ENCODE peak calls at places on chromosomes 12 and 14, in ten cellular contexts. D is cardiac muscle cell; B is stimulated activated CD8-positive, alpha-beta memory T cell treated with anti-CD3 and anti-CD28 coated beads, Interleukin-7, amount 100 ng/mL, for 1 hour; U is Calu3; W is skeletal muscle cell; G is AG20443; L is NCI-H510A; V is left ventricle myocardium inferior; T is T follicular helper cell; Z is mesendoderm. M is an unnamed sample.

GRCh38 chr12:80862606-80863005 is 75.1 kb downstream of the LIN7A start:
- DNase-seq in D (no peak), B (no peak), U (no peak), W (peak; percentile 60), G (no peak), L (no peak), V (no peak), T (no peak), Z (no peak), M (no peak)

GRCh38 chr14:67411820-67412421 is at the start of gene PLEK2:
- DNase-seq in D (no peak), B (no peak), U (peak; percentile 90), W (no peak), G (peak; percentile 56), L (peak; percentile 37), V (no peak), T (peak; percentile 31), Z (no peak), M (peak; percentile 50)

GRCh38 chr14:61608245-61609142 is 86.8 kb upstream of the HIF1A start:
- DNase-seq in D (no peak), B (no peak), U (no peak), W (peak; percentile 70), G (peak; percentile 37), L (peak; percentile 80), V (no peak), T (no peak), Z (no peak), M (peak; percentile 62)

GRCh38 chr14:54673193-54674121 is 106.5 kb downstream of the SAMD4A start:
- DNase-seq in D (peak; percentile 46), B (no peak), U (no peak), W (no peak), G (no peak), L (no peak), V (no peak), T (no peak), Z (peak; percentile 56), M (peak; percentile 56)

GRCh38 chr12:107126688-107127481 is 33.5 kb upstream of the CRY1 start:
- DNase-seq in D (no peak), B (no peak), U (no peak), W (no peak), G (peak; percentile 23), L (no peak), V (no peak), T (no peak), Z (no peak), M (peak; percentile 14)

GRCh38 chr12:110687770-110688169 is 1.1 kb downstream of the HVCN1 start:
- DNase-seq in D (no peak), B (no peak), U (no peak), W (no peak), G (peak; percentile 7), L (no peak), V (no peak), T (no peak), Z (no peak), M (no peak)

GRCh38 chr14:35285991-35286564 is 6.1 kb upstream of the PSMA6 start:
- DNase-seq in D (no peak), B (no peak), U (no peak), W (no peak), G (no peak), L (no peak), V (no peak), T (no peak), Z (no peak), M (no peak)

GRCh38 chr12:122847921-122848421 is 12.7 kb downstream of the HIP1R start:
- DNase-seq in D (no peak), B (no peak), U (no peak), W (no peak), G (no peak), L (no peak), V (no peak), T (no peak), Z (no peak), M (no peak)

GRCh38 chr12:100632445-100632892 is 59.0 kb downstream of the GAS2L3 start:
- DNase-seq in D (no peak), B (no peak), U (peak; percentile 43), W (no peak), G (no peak), L (no peak), V (no peak), T (no peak), Z (peak; percentile 14), M (no peak)

M was measured in fibroblast of villous mesenchyme.